ENCODE peak calls at places on chromosomes 7 and 10, in nine cellular contexts. U is left ventricle myocardium inferior; E is stimulated activated CD4-positive, alpha-beta T cell treated with anti-CD3 and anti-CD28 coated beads, TNF-alpha, amount 100 ng/mL, for 48 hours; L is foreskin fibroblast; Z is GM20000; J is activated CD4-positive, alpha-beta T cell treated with anti-CD3 and anti-CD28 coated beads, Interleukin-2, amount 50 U/mL, for 48 hours; C is T-helper 2 cell; O is neural crest cell; Y is bronchial epithelial cell. H is an unnamed sample.

GRCh38 chr7:130392456-130392860 is 12.2 kb downstream of the CPA1 start:
- DNase-seq in U (no peak), E (no peak), L (peak), Z (no peak), J (no peak), C (no peak), O (no peak), Y (no peak), H (no peak)

GRCh38 chr7:51649-52048 is 140.7 kb upstream of the FAM20C start:
- DNase-seq in U (no peak), E (no peak), L (no peak), Z (no peak), J (no peak), C (no peak), O (no peak), Y (no peak), H (no peak)

GRCh38 chr7:51029586-51030230 is 247.0 kb upstream of the GRB10 start:
- DNase-seq in U (no peak), E (no peak), L (peak), Z (no peak), J (no peak), C (no peak), O (no peak), Y (peak), H (peak)

GRCh38 chr10:33334839-33335549 is 527 bp upstream of the NRP1 start:
- DNase-seq in U (peak), E (peak), L (peak), Z (peak), J (peak), C (peak), O (peak), Y (peak), H (peak)

GRCh38 chr10:32338262-32338661 is 8.7 kb downstream of the EPC1 start:
- DNase-seq in U (no peak), E (no peak), L (peak), Z (no peak), J (no peak), C (peak), O (no peak), Y (no peak), H (no peak)

GRCh38 chr7:98267305-98267704 is 14.2 kb upstream of the BRI3 start:
- DNase-seq in U (no peak), E (no peak), L (no peak), Z (no peak), J (no peak), C (no peak), O (no peak), Y (no peak), H (no peak)

GRCh38 chr10:4546931-4547330 is 279.1 kb upstream of the AKR1E2 start:
- DNase-seq in U (no peak), E (no peak), L (no peak), Z (no peak), J (no peak), C (no peak), O (no peak), Y (no peak), H (no peak)

GRCh38 chr7:128215739-128216138 is 25.3 kb upstream of the LEP start:
- DNase-seq in U (no peak), E (no peak), L (peak), Z (no peak), J (no peak), C (no peak), O (no peak), Y (no peak), H (peak)

GRCh38 chr10:71746344-71747037 is 26.8 kb downstream of the VSIR start:
- DNase-seq in U (peak), E (no peak), L (peak), Z (peak), J (no peak), C (no peak), O (no peak), Y (no peak), H (no peak)

GRCh38 chr10:72243822-72244437 is 27.9 kb upstream of the ASCC1 start:
- DNase-seq in U (peak), E (no peak), L (peak), Z (no peak), J (no peak), C (no peak), O (no peak), Y (peak), H (peak)

GRCh38 chr10:103545366-103545765 is 51.9 kb downstream of the NEURL1 start:
- DNase-seq in U (no peak), E (no peak), L (no peak), Z (no peak), J (no peak), C (no peak), O (no peak), Y (no peak), H (no peak)

GRCh38 chr10:57696641-57697040 is 571.1 kb downstream of the IPMK start:
- DNase-seq in U (no peak), E (no peak), L (peak), Z (no peak), J (no peak), C (no peak), O (no peak), Y (peak), H (peak)

H was measured in HCEC 1CT.